ENCODE peak calls at places on chromosomes 13 and 19, in six cellular contexts. I is adrenal gland; R is cardiac muscle cell; Z is CD8-positive, alpha-beta T cell; P is spleen; Q is tibial artery. N is an unnamed sample. For H3K27me3, the result is how much of the 10 kb centered on the place peaks cover.

GRCh38 chr19:14107581-14108461 is 9.7 kb downstream of the PRKACA start:
- DNase-seq in I (peak), R (peak), Z (no peak), P (no peak), Q (peak), N (no peak)

GRCh38 chr19:51570962-51571575 is at the start of gene ZNF175:
- DNase-seq in I (peak), R (peak), Z (peak), P (peak), Q (peak), N (peak)

GRCh38 chr19:33559996-33560395 is 38.4 kb upstream of the PEPD start:
- DNase-seq in I (no peak), R (no peak), Z (no peak), P (peak), Q (peak), N (no peak)

GRCh38 chr13:94362411-94362909 is 117.0 kb downstream of the DCT start:
- DNase-seq in I (peak), R (peak), Z (peak), P (no peak), Q (peak), N (peak)

GRCh38 chr19:32104465-32105235 is 240.8 kb upstream of the ZNF507 start:
- DNase-seq in I (no peak), R (peak), Z (no peak), P (no peak), Q (no peak), N (peak)

GRCh38 chr19:6233051-6233826 is 46.5 kb downstream of the MLLT1 start:
- DNase-seq in I (peak), R (peak), Z (no peak), P (peak), Q (no peak), N (peak)

GRCh38 chr13:109271991-109272454 is 514.4 kb downstream of the IRS2 start:
- DNase-seq in I (no peak), R (no peak), Z (no peak), P (no peak), Q (no peak), N (no peak)

GRCh38 chr19:16328824-16329482 is 4.3 kb downstream of the KLF2 start:
- DNase-seq in I (no peak), R (no peak), Z (peak), P (no peak), Q (no peak), N (no peak)

GRCh38 chr13:31119966-31120733 is 41.6 kb downstream of the HSPH1 start:
- DNase-seq in I (no peak), R (peak), Z (no peak), P (no peak), Q (no peak), N (no peak)

GRCh38 chr13:112697756-112698655 is 8.2 kb downstream of the ATP11A start:
- DNase-seq in I (no peak), R (no peak), Z (no peak), P (peak), Q (no peak), N (peak)

GRCh38 chr13:91399189-91400093 is 1.0 kb downstream of the GPC5 start:
- DNase-seq in I (no peak), R (no peak), Z (no peak), P (no peak), Q (peak), N (no peak)

GRCh38 chr13:74825170-74825948 is 656.6 kb downstream of the TBC1D4 start:
- DNase-seq in I (no peak), R (peak), Z (no peak), P (no peak), Q (no peak), N (no peak)

GRCh38 chr13:99871249-99871898 is 100.2 kb downstream of the ZIC5 start:
- DNase-seq in I (no peak), R (no peak), Z (no peak), P (no peak), Q (no peak), N (no peak)

GRCh38 chr13:23810842-23811241 is 78.4 kb downstream of the MIPEP start:
- DNase-seq in I (no peak), R (no peak), Z (no peak), P (no peak), Q (no peak), N (no peak)

GRCh38 chr19:20359933-20360720 is 193.1 kb downstream of the ZNF486 start:
- DNase-seq in I (no peak), R (no peak), Z (no peak), P (no peak), Q (no peak), N (no peak)

GRCh38 chr19:3837922-3838321 is 30.9 kb downstream of the ZFR2 start:
- DNase-seq in I (no peak), R (no peak), Z (no peak), P (no peak), Q (no peak), N (no peak)

GRCh38 chr19:57436392-57436791 is 1.3 kb downstream of the ZNF749 start:
- DNase-seq in I (no peak), R (no peak), Z (no peak), P (no peak), Q (no peak), N (no peak)

GRCh38 chr13:52743569-52743968 is 3.9 kb upstream of the CNMD start:
- DNase-seq in I (no peak), R (no peak), Z (no peak), P (no peak), Q (no peak), N (no peak)

GRCh38 chr13:75544681-75545333 is 4.8 kb upstream of the UCHL3 start:
- DNase-seq in I (peak), R (peak), Z (no peak), P (no peak), Q (no peak), N (no peak)

GRCh38 chr19:55440411-55441105 is 2.5 kb downstream of the SHISA7 start:
- DNase-seq in I (no peak), R (no peak), Z (no peak), P (no peak), Q (no peak), N (no peak)

GRCh38 chr13:70107498-70108271 is at the start of gene ATXN8OS:
- DNase-seq in I (no peak), R (no peak), Z (no peak), P (peak), Q (no peak), N (no peak)

GRCh38 chr13:29969286-29969685 is 118.9 kb upstream of the UBL3 start:
- DNase-seq in I (no peak), R (peak), Z (no peak), P (no peak), Q (no peak), N (no peak)

GRCh38 chr13:23440821-23441608 is 7.5 kb upstream of the SACS start:
- DNase-seq in I (no peak), R (no peak), Z (no peak), P (no peak), Q (no peak), N (no peak)

GRCh38 chr19:2542341-2543069 is 66.6 kb downstream of the GADD45B start:
- DNase-seq in I (peak), R (peak), Z (no peak), P (peak), Q (no peak), N (no peak)

GRCh38 chr19:37909661-37910199 is 2.7 kb downstream of the SIPA1L3 start:
- DNase-seq in I (no peak), R (no peak), Z (no peak), P (no peak), Q (no peak), N (no peak)

GRCh38 chr13:74158028-74158427 is 23.8 kb upstream of the KLF12 start:
- DNase-seq in I (no peak), R (peak), Z (no peak), P (no peak), Q (no peak), N (no peak)

GRCh38 chr13:78032132-78032531 is 113.5 kb upstream of the EDNRB start:
- DNase-seq in I (no peak), R (no peak), Z (no peak), P (no peak), Q (no peak), N (no peak)

GRCh38 chr13:60396783-60397692 is at the start of gene TDRD3:
- DNase-seq in I (peak), R (peak), Z (peak), P (peak), Q (peak), N (peak)

GRCh38 chr13:113357529-113357928 is 6.4 kb downstream of the GRTP1 start:
- DNase-seq in I (no peak), R (peak), Z (no peak), P (no peak), Q (no peak), N (no peak)

GRCh38 chr19:5111051-5111450 is 142.1 kb downstream of the KDM4B start:
- DNase-seq in I (no peak), R (no peak), Z (no peak), P (no peak), Q (no peak), N (no peak)

GRCh38 chr13:68523838-68524424 is 1293.8 kb upstream of the PCDH9 start:
- DNase-seq in I (no peak), R (no peak), Z (no peak), P (peak), Q (no peak), N (no peak)

GRCh38 chr13:33870046-33870668 is 52.2 kb downstream of the RFC3 start:
- DNase-seq in I (no peak), R (no peak), Z (no peak), P (no peak), Q (no peak), N (no peak)

GRCh38 chr19:14562660-14563589 is 8.9 kb downstream of the NDUFB7 start:
- DNase-seq in I (no peak), R (no peak), Z (no peak), P (no peak), Q (no peak), N (no peak)

GRCh38 chr13:24274452-24274971 is 34.9 kb upstream of the C1QTNF9 start:
- DNase-seq in I (peak), R (peak), Z (peak), P (peak), Q (no peak), N (no peak)

GRCh38 chr19:289651-290538 is 1.3 kb downstream of the PLPP2 start:
- DNase-seq in I (peak), R (peak), Z (peak), P (no peak), Q (no peak), N (peak)

GRCh38 chr19:5109560-5109959 is 140.6 kb downstream of the KDM4B start:
- DNase-seq in I (no peak), R (no peak), Z (no peak), P (no peak), Q (no peak), N (no peak)

GRCh38 chr13:75704194-75704941 is 68.2 kb downstream of the LMO7 start:
- DNase-seq in I (no peak), R (peak), Z (no peak), P (no peak), Q (no peak), N (no peak)

GRCh38 chr19:30670562-30671513 is 298.7 kb downstream of the ZNF536 start:
- DNase-seq in I (no peak), R (no peak), Z (no peak), P (peak), Q (no peak), N (no peak)

GRCh38 chr19:30674656-30675055 is 302.5 kb downstream of the ZNF536 start:
- DNase-seq in I (no peak), R (no peak), Z (no peak), P (peak), Q (no peak), N (no peak)

GRCh38 chr19:30671622-30672051 is 299.5 kb downstream of the ZNF536 start:
- DNase-seq in I (peak), R (peak), Z (no peak), P (peak), Q (no peak), N (no peak)

GRCh38 chr19:30673336-30673735 is 301.2 kb downstream of the ZNF536 start:
- DNase-seq in I (no peak), R (no peak), Z (no peak), P (peak), Q (no peak), N (no peak)

GRCh38 chr19:30672926-30673325 is 300.7 kb downstream of the ZNF536 start:
- DNase-seq in I (no peak), R (no peak), Z (no peak), P (peak), Q (no peak), N (no peak)
- H3K27me3 ChIP-seq in I (under half), R (half or more), Z (under half), P (under half), Q (half or more), N (under half)

DNA sequence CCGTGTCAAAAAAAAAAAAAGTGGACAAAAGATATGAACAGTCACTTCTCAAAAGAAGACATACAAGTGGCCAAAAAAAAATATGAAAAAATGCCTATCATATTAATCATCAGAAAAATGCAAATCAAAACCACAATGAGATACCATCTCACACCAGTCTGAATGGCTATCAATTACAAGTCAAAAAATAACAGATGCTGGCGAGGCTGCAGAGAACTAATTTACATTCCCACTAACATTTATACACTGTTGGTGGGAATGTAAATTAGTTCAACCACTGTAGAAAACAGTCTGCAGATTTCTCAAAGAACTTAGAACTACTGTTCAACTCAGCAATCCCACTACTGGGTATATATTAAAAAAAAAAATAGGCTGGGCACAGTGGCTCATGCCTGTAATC is 26.5 kb upstream of the FOXO1 start:
- DNase-seq in I (no peak), R (peak), Z (no peak), P (no peak), Q (no peak), N (no peak)
- H3K4me3 ChIP-seq in I (no peak), R (no peak), Z (no peak), P (no peak), Q (no peak), N (no peak)

GRCh38 chr19:8212212-8212611 is 3.0 kb downstream of the CERS4 start:
- DNase-seq in I (no peak), R (no peak), Z (no peak), P (no peak), Q (no peak), N (no peak)
- H3K27ac ChIP-seq in I (no peak), R (no peak), Z (no peak), P (no peak), Q (no peak), N (no peak)

GRCh38 chr13:110559986-110560385 is 1.5 kb downstream of the RAB20 start:
- DNase-seq in I (no peak), R (no peak), Z (no peak), P (no peak), Q (no peak), N (no peak)

GRCh38 chr13:110563463-110563774 is 1.9 kb upstream of the RAB20 start:
- DNase-seq in I (no peak), R (no peak), Z (no peak), P (no peak), Q (no peak), N (no peak)

GRCh38 chr13:110562696-110563462 is 1.4 kb upstream of the RAB20 start:
- DNase-seq in I (peak), R (no peak), Z (no peak), P (no peak), Q (no peak), N (peak)

GRCh38 chr13:110560606-110561334 is 752 bp downstream of the RAB20 start:
- DNase-seq in I (peak), R (peak), Z (no peak), P (no peak), Q (peak), N (no peak)

GRCh38 chr13:110561335-110562033 is at the start of gene RAB20:
- DNase-seq in I (peak), R (peak), Z (peak), P (peak), Q (peak), N (peak)
- H3K27me3 ChIP-seq in I (under half), R (under half), Z (under half), P (under half), Q (under half), N (under half)

DNA sequence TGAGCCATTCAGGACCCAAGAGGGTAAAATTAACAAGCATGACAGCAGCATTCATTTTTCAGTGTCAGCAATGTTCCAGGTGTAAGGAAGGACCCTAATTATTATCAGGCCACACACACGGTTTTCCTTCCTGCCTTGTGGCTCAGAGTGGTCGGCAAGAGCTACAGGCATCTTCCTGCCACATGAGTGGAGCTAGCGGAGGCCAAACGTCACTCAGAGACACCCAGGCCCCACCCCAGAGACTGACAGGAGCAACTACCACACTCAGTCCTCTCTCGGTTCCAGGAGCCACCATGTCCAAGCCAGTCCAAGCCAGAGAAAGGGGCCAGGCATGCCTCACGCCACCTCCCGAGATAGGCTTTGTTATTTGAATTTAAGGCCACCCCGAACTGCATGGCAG is 394.9 kb downstream of the FOXO1 start:
- DNase-seq in I (no peak), R (no peak), Z (no peak), P (no peak), Q (peak), N (peak)
- H3K4me3 ChIP-seq in I (no peak), R (no peak), Z (no peak), P (no peak), Q (no peak), N (no peak)

GRCh38 chr13:44163108-44163507 is 210.5 kb upstream of the SERP2 start:
- DNase-seq in I (no peak), R (no peak), Z (no peak), P (no peak), Q (no peak), N (no peak)

GRCh38 chr13:44158741-44159632 is 214.6 kb upstream of the SERP2 start:
- DNase-seq in I (no peak), R (peak), Z (no peak), P (no peak), Q (peak), N (no peak)

GRCh38 chr13:44159633-44160279 is 213.9 kb upstream of the SERP2 start:
- DNase-seq in I (no peak), R (no peak), Z (no peak), P (no peak), Q (no peak), N (no peak)

GRCh38 chr13:44158055-44158655 is 215.5 kb upstream of the SERP2 start:
- DNase-seq in I (no peak), R (no peak), Z (no peak), P (no peak), Q (peak), N (no peak)

GRCh38 chr13:44160549-44161278 is 212.9 kb upstream of the SERP2 start:
- DNase-seq in I (no peak), R (no peak), Z (no peak), P (no peak), Q (peak), N (no peak)
- H3K27ac ChIP-seq in I (no peak), R (no peak), Z (no peak), P (no peak), Q (peak), N (no peak)

DNA sequence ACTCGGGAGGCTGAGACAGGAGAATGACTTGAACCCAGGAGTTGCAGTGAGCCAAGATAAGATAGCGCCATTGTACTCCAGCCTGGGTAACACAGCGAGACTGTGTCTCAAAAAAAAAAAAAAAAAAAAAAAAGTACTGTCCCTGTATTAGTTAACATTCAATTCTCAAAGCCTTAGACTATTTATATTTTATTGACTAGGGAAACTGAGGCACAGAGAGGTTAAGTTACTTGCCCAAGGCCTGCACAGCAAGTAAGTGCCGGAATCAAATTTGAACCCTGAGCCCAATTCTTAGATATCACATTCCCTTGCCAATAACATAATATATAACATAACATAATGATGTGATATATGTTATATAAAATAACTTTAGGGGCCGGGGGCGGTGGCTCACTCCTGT is 921 bp upstream of the KLC3 start:
- DNase-seq in I (no peak), R (no peak), Z (no peak), P (no peak), Q (no peak), N (no peak)
- H3K27me3 ChIP-seq in I (under half), R (under half), Z (under half), P (under half), Q (half or more), N (under half)

DNA sequence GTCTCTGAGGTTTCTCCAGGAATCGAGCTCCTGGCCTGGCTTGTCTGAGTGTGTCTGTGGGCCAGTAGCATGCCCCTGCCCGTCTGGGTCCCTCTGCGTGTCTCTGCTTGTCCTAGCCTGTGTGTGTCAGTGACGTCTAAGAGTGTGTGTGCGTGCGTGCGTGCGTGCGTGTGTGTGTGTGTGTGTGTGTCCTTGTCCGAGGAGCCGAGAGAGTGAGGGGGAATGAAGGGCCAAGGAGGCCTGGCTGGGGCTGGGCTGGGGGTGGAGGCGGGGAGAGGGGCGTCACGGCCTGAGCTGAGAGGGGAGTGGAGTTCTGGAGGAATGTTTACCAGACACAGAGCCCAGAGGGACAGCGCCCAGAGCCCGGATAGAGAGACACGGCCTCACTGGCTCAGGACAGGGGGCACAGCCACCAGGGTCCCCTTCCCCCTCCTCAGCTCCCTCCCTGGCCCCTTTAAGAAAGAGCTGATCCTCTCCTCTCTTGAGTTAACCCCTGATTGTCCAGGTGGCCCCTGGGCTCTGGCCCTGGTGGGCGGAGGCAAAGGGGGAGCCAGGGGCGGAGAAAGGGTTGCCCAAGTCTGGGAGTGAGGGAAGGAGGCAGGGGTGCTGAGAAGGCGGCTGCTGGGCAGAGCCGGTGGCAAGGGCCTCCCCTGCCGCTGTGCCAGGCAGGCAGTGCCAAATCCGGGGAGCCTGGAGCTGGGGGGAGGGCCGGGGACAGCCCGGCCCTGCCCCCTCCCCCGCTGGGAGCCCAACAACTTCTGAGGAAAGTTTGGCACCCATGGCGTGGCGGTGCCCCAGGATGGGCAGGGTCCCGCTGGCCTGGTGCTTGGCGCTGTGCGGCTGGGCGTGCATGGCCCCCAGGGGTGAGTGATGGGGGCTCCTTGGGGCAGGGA is at the start of gene AXL:
- DNase-seq in I (peak), R (peak), Z (no peak), P (no peak), Q (peak), N (no peak)
- H3K4me3 ChIP-seq in I (peak), R (peak), Z (no peak), P (peak), Q (peak), N (peak)